ENCODE peak calls at places on chromosomes 13 and 19, in eight cellular contexts. One of them, this sample, is unnamed. For H3K36me3, the result is how much of the 10 kb centered on the place peaks cover.

GRCh38 chr13:79501538-79502232 is 20.7 kb downstream of the NDFIP2 start:
- DNase-seq in esophagus muscularis mucosa: no peak
- DNase-seq in sigmoid colon: no peak
- DNase-seq in IMR-90: peak
- DNase-seq in CD4-positive, CD25-positive, alpha-beta regulatory T cell: no peak
- DNase-seq in CD8-positive, alpha-beta memory T cell: no peak
- DNase-seq in cardiac muscle cell: no peak
- DNase-seq in Peyer's patch: no peak
- DNase-seq in this sample: no peak

GRCh38 chr19:10074153-10074552 is 12.0 kb upstream of the SHFL start:
- DNase-seq in esophagus muscularis mucosa: no peak
- DNase-seq in sigmoid colon: no peak
- DNase-seq in IMR-90: peak
- DNase-seq in CD4-positive, CD25-positive, alpha-beta regulatory T cell: peak
- DNase-seq in CD8-positive, alpha-beta memory T cell: peak
- DNase-seq in cardiac muscle cell: no peak
- DNase-seq in Peyer's patch: peak
- DNase-seq in this sample: no peak

GRCh38 chr19:20661150-20661819 is at the start of gene ZNF626:
- DNase-seq in esophagus muscularis mucosa: peak
- DNase-seq in sigmoid colon: peak
- DNase-seq in IMR-90: peak
- DNase-seq in CD4-positive, CD25-positive, alpha-beta regulatory T cell: peak
- DNase-seq in CD8-positive, alpha-beta memory T cell: peak
- DNase-seq in cardiac muscle cell: peak
- DNase-seq in Peyer's patch: peak
- DNase-seq in this sample: peak

GRCh38 chr13:31067416-31068118 is 94.1 kb downstream of the HSPH1 start:
- DNase-seq in esophagus muscularis mucosa: no peak
- DNase-seq in sigmoid colon: no peak
- DNase-seq in IMR-90: peak
- DNase-seq in CD4-positive, CD25-positive, alpha-beta regulatory T cell: no peak
- DNase-seq in CD8-positive, alpha-beta memory T cell: no peak
- DNase-seq in cardiac muscle cell: no peak
- DNase-seq in Peyer's patch: no peak
- DNase-seq in this sample: no peak

GRCh38 chr13:51959773-51960172 is 51.5 kb downstream of the ATP7B start:
- DNase-seq in esophagus muscularis mucosa: no peak
- DNase-seq in sigmoid colon: no peak
- DNase-seq in IMR-90: no peak
- DNase-seq in CD4-positive, CD25-positive, alpha-beta regulatory T cell: peak
- DNase-seq in CD8-positive, alpha-beta memory T cell: no peak
- DNase-seq in cardiac muscle cell: no peak
- DNase-seq in Peyer's patch: no peak
- DNase-seq in this sample: no peak

GRCh38 chr13:111168116-111168515 is 53.0 kb downstream of the ARHGEF7 start:
- DNase-seq in esophagus muscularis mucosa: no peak
- DNase-seq in sigmoid colon: no peak
- DNase-seq in IMR-90: no peak
- DNase-seq in CD4-positive, CD25-positive, alpha-beta regulatory T cell: no peak
- DNase-seq in CD8-positive, alpha-beta memory T cell: no peak
- DNase-seq in cardiac muscle cell: no peak
- DNase-seq in Peyer's patch: no peak
- DNase-seq in this sample: no peak

GRCh38 chr13:111908391-111908790 is 158.6 kb upstream of the SOX1 start:
- DNase-seq in esophagus muscularis mucosa: peak
- DNase-seq in sigmoid colon: peak
- DNase-seq in IMR-90: no peak
- DNase-seq in CD4-positive, CD25-positive, alpha-beta regulatory T cell: no peak
- DNase-seq in CD8-positive, alpha-beta memory T cell: no peak
- DNase-seq in cardiac muscle cell: no peak
- DNase-seq in Peyer's patch: peak
- DNase-seq in this sample: peak

GRCh38 chr19:4557971-4558941 is 1.2 kb downstream of the SEMA6B start:
- DNase-seq in esophagus muscularis mucosa: no peak
- DNase-seq in sigmoid colon: no peak
- DNase-seq in IMR-90: no peak
- DNase-seq in CD4-positive, CD25-positive, alpha-beta regulatory T cell: peak
- DNase-seq in CD8-positive, alpha-beta memory T cell: no peak
- DNase-seq in cardiac muscle cell: peak
- DNase-seq in Peyer's patch: no peak
- DNase-seq in this sample: peak

GRCh38 chr13:109271555-109271954 is 514.8 kb downstream of the IRS2 start:
- DNase-seq in esophagus muscularis mucosa: no peak
- DNase-seq in sigmoid colon: no peak
- DNase-seq in IMR-90: no peak
- DNase-seq in CD4-positive, CD25-positive, alpha-beta regulatory T cell: no peak
- DNase-seq in CD8-positive, alpha-beta memory T cell: no peak
- DNase-seq in cardiac muscle cell: no peak
- DNase-seq in Peyer's patch: no peak
- DNase-seq in this sample: no peak

GRCh38 chr13:109273326-109273751 is 513.0 kb downstream of the IRS2 start:
- DNase-seq in esophagus muscularis mucosa: no peak
- DNase-seq in sigmoid colon: no peak
- DNase-seq in IMR-90: peak
- DNase-seq in CD4-positive, CD25-positive, alpha-beta regulatory T cell: no peak
- DNase-seq in CD8-positive, alpha-beta memory T cell: no peak
- DNase-seq in cardiac muscle cell: no peak
- DNase-seq in Peyer's patch: no peak
- DNase-seq in this sample: no peak

GRCh38 chr13:109272595-109273325 is 513.6 kb downstream of the IRS2 start:
- DNase-seq in esophagus muscularis mucosa: no peak
- DNase-seq in sigmoid colon: no peak
- DNase-seq in IMR-90: peak
- DNase-seq in CD4-positive, CD25-positive, alpha-beta regulatory T cell: no peak
- DNase-seq in CD8-positive, alpha-beta memory T cell: no peak
- DNase-seq in cardiac muscle cell: no peak
- DNase-seq in Peyer's patch: no peak
- DNase-seq in this sample: no peak

GRCh38 chr13:109271061-109271460 is 515.3 kb downstream of the IRS2 start:
- DNase-seq in esophagus muscularis mucosa: no peak
- DNase-seq in sigmoid colon: no peak
- DNase-seq in IMR-90: no peak
- DNase-seq in CD4-positive, CD25-positive, alpha-beta regulatory T cell: no peak
- DNase-seq in CD8-positive, alpha-beta memory T cell: no peak
- DNase-seq in cardiac muscle cell: no peak
- DNase-seq in Peyer's patch: no peak
- DNase-seq in this sample: no peak

DNA sequence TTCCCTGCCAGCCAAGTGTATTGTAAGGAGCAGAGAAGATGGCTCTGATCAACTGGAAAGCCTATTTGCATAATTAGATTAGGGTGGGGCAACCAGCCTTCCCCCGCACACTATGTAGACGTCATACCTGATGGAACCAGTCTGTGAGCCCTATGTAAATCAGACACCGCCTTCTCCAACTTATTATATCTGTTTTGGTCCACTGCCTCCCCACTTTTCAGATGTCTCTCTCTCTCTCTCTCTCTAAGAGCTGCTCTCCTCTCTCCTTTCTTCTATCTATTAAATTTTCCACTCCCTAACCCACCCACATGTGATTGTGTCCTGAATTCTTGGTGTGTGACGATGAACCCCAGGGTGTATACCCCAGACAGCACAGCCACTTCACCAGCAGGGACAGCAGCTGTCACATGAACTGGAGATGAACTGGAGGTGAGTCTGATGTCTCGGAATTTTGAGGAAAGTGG is 514.4 kb downstream of the IRS2 start:
- DNase-seq in esophagus muscularis mucosa: no peak
- DNase-seq in sigmoid colon: no peak
- DNase-seq in IMR-90: no peak
- DNase-seq in CD4-positive, CD25-positive, alpha-beta regulatory T cell: no peak
- DNase-seq in CD8-positive, alpha-beta memory T cell: no peak
- DNase-seq in cardiac muscle cell: no peak
- DNase-seq in Peyer's patch: no peak
- DNase-seq in this sample: no peak
- H3K4me3 ChIP-seq in esophagus muscularis mucosa: no peak
- H3K4me3 ChIP-seq in sigmoid colon: no peak
- H3K4me3 ChIP-seq in IMR-90: no peak
- H3K4me3 ChIP-seq in CD4-positive, CD25-positive, alpha-beta regulatory T cell: no peak
- H3K4me3 ChIP-seq in CD8-positive, alpha-beta memory T cell: no peak
- H3K4me3 ChIP-seq in cardiac muscle cell: no peak
- H3K4me3 ChIP-seq in Peyer's patch: no peak
- H3K4me3 ChIP-seq in this sample: no peak

GRCh38 chr19:37950471-37951175 is 43.6 kb downstream of the SIPA1L3 start:
- DNase-seq in esophagus muscularis mucosa: no peak
- DNase-seq in sigmoid colon: no peak
- DNase-seq in IMR-90: no peak
- DNase-seq in CD4-positive, CD25-positive, alpha-beta regulatory T cell: no peak
- DNase-seq in CD8-positive, alpha-beta memory T cell: no peak
- DNase-seq in cardiac muscle cell: no peak
- DNase-seq in Peyer's patch: no peak
- DNase-seq in this sample: no peak

GRCh38 chr19:37946132-37946531 is 39.1 kb downstream of the SIPA1L3 start:
- DNase-seq in esophagus muscularis mucosa: no peak
- DNase-seq in sigmoid colon: no peak
- DNase-seq in IMR-90: no peak
- DNase-seq in CD4-positive, CD25-positive, alpha-beta regulatory T cell: no peak
- DNase-seq in CD8-positive, alpha-beta memory T cell: no peak
- DNase-seq in cardiac muscle cell: no peak
- DNase-seq in Peyer's patch: no peak
- DNase-seq in this sample: peak

GRCh38 chr19:37948362-37948761 is 41.4 kb downstream of the SIPA1L3 start:
- DNase-seq in esophagus muscularis mucosa: no peak
- DNase-seq in sigmoid colon: no peak
- DNase-seq in IMR-90: no peak
- DNase-seq in CD4-positive, CD25-positive, alpha-beta regulatory T cell: no peak
- DNase-seq in CD8-positive, alpha-beta memory T cell: no peak
- DNase-seq in cardiac muscle cell: no peak
- DNase-seq in Peyer's patch: no peak
- DNase-seq in this sample: no peak

GRCh38 chr19:37951816-37952210 is 44.8 kb downstream of the SIPA1L3 start:
- DNase-seq in esophagus muscularis mucosa: no peak
- DNase-seq in sigmoid colon: no peak
- DNase-seq in IMR-90: no peak
- DNase-seq in CD4-positive, CD25-positive, alpha-beta regulatory T cell: no peak
- DNase-seq in CD8-positive, alpha-beta memory T cell: no peak
- DNase-seq in cardiac muscle cell: no peak
- DNase-seq in Peyer's patch: no peak
- DNase-seq in this sample: no peak

DNA sequence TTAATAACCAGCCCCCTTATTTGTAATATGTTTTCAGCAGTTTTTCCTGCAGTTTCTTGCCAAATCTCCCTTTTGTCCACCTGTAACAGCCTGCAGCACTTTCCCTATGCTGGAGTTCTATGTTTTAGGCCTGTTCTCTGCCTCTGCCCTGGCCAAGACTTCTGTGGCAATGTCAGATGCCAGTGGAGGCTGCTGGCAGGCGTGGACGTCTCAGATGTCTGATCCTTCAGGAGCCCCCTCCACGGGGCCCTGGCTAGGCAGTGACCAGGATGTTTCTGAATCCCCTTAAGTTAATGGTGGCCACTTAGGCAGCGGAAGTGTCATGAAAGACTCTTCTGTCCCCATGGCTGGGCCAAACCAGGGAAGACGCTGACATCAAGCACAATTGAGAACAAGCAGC is 40.8 kb downstream of the SIPA1L3 start:
- DNase-seq in esophagus muscularis mucosa: no peak
- DNase-seq in sigmoid colon: no peak
- DNase-seq in IMR-90: no peak
- DNase-seq in CD4-positive, CD25-positive, alpha-beta regulatory T cell: no peak
- DNase-seq in CD8-positive, alpha-beta memory T cell: no peak
- DNase-seq in cardiac muscle cell: no peak
- DNase-seq in Peyer's patch: no peak
- DNase-seq in this sample: no peak
- H3K36me3 ChIP-seq in esophagus muscularis mucosa: under half
- H3K36me3 ChIP-seq in sigmoid colon: under half
- H3K36me3 ChIP-seq in IMR-90: under half
- H3K36me3 ChIP-seq in CD4-positive, CD25-positive, alpha-beta regulatory T cell: under half
- H3K36me3 ChIP-seq in CD8-positive, alpha-beta memory T cell: under half
- H3K36me3 ChIP-seq in cardiac muscle cell: under half
- H3K36me3 ChIP-seq in Peyer's patch: under half
- H3K36me3 ChIP-seq in this sample: under half

GRCh38 chr13:33480561-33480960 is 195.0 kb upstream of the STARD13 start:
- DNase-seq in esophagus muscularis mucosa: no peak
- DNase-seq in sigmoid colon: no peak
- DNase-seq in IMR-90: peak
- DNase-seq in CD4-positive, CD25-positive, alpha-beta regulatory T cell: no peak
- DNase-seq in CD8-positive, alpha-beta memory T cell: no peak
- DNase-seq in cardiac muscle cell: no peak
- DNase-seq in Peyer's patch: no peak
- DNase-seq in this sample: no peak

GRCh38 chr13:33485247-33485646 is 199.7 kb upstream of the STARD13 start:
- DNase-seq in esophagus muscularis mucosa: no peak
- DNase-seq in sigmoid colon: no peak
- DNase-seq in IMR-90: no peak
- DNase-seq in CD4-positive, CD25-positive, alpha-beta regulatory T cell: no peak
- DNase-seq in CD8-positive, alpha-beta memory T cell: no peak
- DNase-seq in cardiac muscle cell: no peak
- DNase-seq in Peyer's patch: no peak
- DNase-seq in this sample: no peak

GRCh38 chr13:33479066-33479465 is 193.5 kb upstream of the STARD13 start:
- DNase-seq in esophagus muscularis mucosa: no peak
- DNase-seq in sigmoid colon: no peak
- DNase-seq in IMR-90: no peak
- DNase-seq in CD4-positive, CD25-positive, alpha-beta regulatory T cell: no peak
- DNase-seq in CD8-positive, alpha-beta memory T cell: no peak
- DNase-seq in cardiac muscle cell: no peak
- DNase-seq in Peyer's patch: no peak
- DNase-seq in this sample: no peak

GRCh38 chr13:33487575-33488243 is 202.2 kb upstream of the STARD13 start:
- DNase-seq in esophagus muscularis mucosa: no peak
- DNase-seq in sigmoid colon: no peak
- DNase-seq in IMR-90: peak
- DNase-seq in CD4-positive, CD25-positive, alpha-beta regulatory T cell: no peak
- DNase-seq in CD8-positive, alpha-beta memory T cell: no peak
- DNase-seq in cardiac muscle cell: no peak
- DNase-seq in Peyer's patch: no peak
- DNase-seq in this sample: no peak

GRCh38 chr13:33483471-33483870 is 197.9 kb upstream of the STARD13 start:
- DNase-seq in esophagus muscularis mucosa: no peak
- DNase-seq in sigmoid colon: no peak
- DNase-seq in IMR-90: peak
- DNase-seq in CD4-positive, CD25-positive, alpha-beta regulatory T cell: no peak
- DNase-seq in CD8-positive, alpha-beta memory T cell: no peak
- DNase-seq in cardiac muscle cell: no peak
- DNase-seq in Peyer's patch: no peak
- DNase-seq in this sample: no peak
- H3K4me3 ChIP-seq in esophagus muscularis mucosa: no peak
- H3K4me3 ChIP-seq in sigmoid colon: no peak
- H3K4me3 ChIP-seq in IMR-90: no peak
- H3K4me3 ChIP-seq in CD4-positive, CD25-positive, alpha-beta regulatory T cell: no peak
- H3K4me3 ChIP-seq in CD8-positive, alpha-beta memory T cell: no peak
- H3K4me3 ChIP-seq in cardiac muscle cell: no peak
- H3K4me3 ChIP-seq in Peyer's patch: no peak
- H3K4me3 ChIP-seq in this sample: no peak

DNA sequence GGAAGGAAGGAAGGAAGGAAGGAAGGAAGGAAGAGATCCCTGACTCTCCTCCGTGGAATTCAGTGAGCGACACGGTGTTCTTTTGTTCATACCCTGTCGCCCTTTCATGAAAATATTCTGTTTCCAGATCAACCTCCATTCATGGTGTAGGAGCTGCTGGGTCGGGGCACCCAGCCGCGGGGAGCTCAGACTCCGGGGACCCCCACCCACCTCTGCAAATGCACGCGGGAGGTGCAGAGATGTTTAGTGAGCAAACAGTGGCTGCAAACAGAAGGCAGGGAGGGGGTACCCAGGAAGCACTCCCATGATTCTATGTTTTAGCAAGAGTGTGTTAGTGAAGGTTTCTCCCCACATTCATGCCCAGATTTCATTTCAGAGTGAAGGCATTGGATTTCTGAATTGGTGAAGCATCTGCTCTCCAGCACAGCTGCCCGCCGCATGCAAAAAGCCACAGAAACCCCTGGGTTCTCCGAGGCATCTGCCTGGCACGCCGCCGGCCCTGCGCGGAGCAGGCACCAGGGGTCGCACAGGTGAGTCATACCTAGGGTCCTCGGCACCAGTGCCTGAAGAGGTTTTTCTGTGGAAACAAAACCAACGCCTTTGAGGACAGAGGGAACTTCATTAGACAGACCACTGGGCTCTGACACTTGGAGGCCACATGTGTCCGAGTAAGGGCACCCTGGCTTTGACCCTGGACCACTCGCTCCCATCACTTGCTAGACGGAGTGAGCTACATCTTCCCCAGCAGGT is 80.6 kb downstream of the ZNF557 start:
- DNase-seq in esophagus muscularis mucosa: no peak
- DNase-seq in sigmoid colon: peak
- DNase-seq in IMR-90: no peak
- DNase-seq in CD4-positive, CD25-positive, alpha-beta regulatory T cell: no peak
- DNase-seq in CD8-positive, alpha-beta memory T cell: no peak
- DNase-seq in cardiac muscle cell: no peak
- DNase-seq in Peyer's patch: no peak
- DNase-seq in this sample: no peak
- H3K36me3 ChIP-seq in esophagus muscularis mucosa: under half
- H3K36me3 ChIP-seq in sigmoid colon: under half
- H3K36me3 ChIP-seq in IMR-90: under half
- H3K36me3 ChIP-seq in CD4-positive, CD25-positive, alpha-beta regulatory T cell: under half
- H3K36me3 ChIP-seq in CD8-positive, alpha-beta memory T cell: under half
- H3K36me3 ChIP-seq in cardiac muscle cell: under half
- H3K36me3 ChIP-seq in Peyer's patch: under half
- H3K36me3 ChIP-seq in this sample: under half